ENCODE peak calls at places on chromosomes 5 and 9, in eight cellular contexts. J is fibroblast of pulmonary artery, H is fibroblast of the aortic adventitia, K is colonic mucosa, O is PC-3, Q is adrenal gland, N is cardiac muscle cell, S is tibial nerve. E is an unnamed sample.

GRCh38 chr5:65209341-65209740 is 272.4 kb downstream of the ADAMTS6 start:
- DNase-seq in J (peak; percentile 86), H (peak; percentile 86), K (no peak), O (peak; percentile 84), Q (no peak), N (no peak), S (no peak), E (no peak)

GRCh38 chr9:1939466-1939865 is 75.7 kb upstream of the SMARCA2 start:
- DNase-seq in J (no peak), H (no peak), K (no peak), O (no peak), Q (no peak), N (no peak), S (no peak), E (no peak)

GRCh38 chr5:56340196-56340980 is 107.3 kb upstream of the ANKRD55 start:
- DNase-seq in J (peak; percentile 58), H (no peak), K (no peak), O (no peak), Q (no peak), N (no peak), S (no peak), E (no peak)

GRCh38 chr5:15850939-15851341 is 328.7 kb downstream of the MARCHF11 start:
- DNase-seq in J (peak; percentile 31), H (peak; percentile 32), K (no peak), O (no peak), Q (no peak), N (no peak), S (no peak), E (no peak)

GRCh38 chr9:125564641-125565040 is 142.4 kb downstream of the MAPKAP1 start:
- DNase-seq in J (no peak), H (no peak), K (no peak), O (no peak), Q (no peak), N (no peak), S (no peak), E (no peak)

GRCh38 chr5:113060410-113061025 is 83.9 kb downstream of the DCP2 start:
- DNase-seq in J (no peak), H (no peak), K (no peak), O (no peak), Q (no peak), N (no peak), S (no peak), E (no peak)

GRCh38 chr9:136052433-136052880 is 42.6 kb downstream of the NACC2 start:
- DNase-seq in J (peak; percentile 12), H (no peak), K (peak; percentile 39), O (peak; percentile 33), Q (no peak), N (peak; percentile 23), S (no peak), E (no peak)

GRCh38 chr5:82334856-82335255 is 56.7 kb upstream of the RPS23 start:
- DNase-seq in J (peak; percentile 90), H (peak; percentile 97), K (no peak), O (no peak), Q (no peak), N (peak; percentile 91), S (no peak), E (no peak)

GRCh38 chr5:149411738-149412519 is 32.8 kb upstream of the IL17B start:
- DNase-seq in J (no peak), H (no peak), K (no peak), O (no peak), Q (no peak), N (no peak), S (no peak), E (no peak)

GRCh38 chr5:149410721-149411432 is 31.8 kb upstream of the IL17B start:
- DNase-seq in J (no peak), H (no peak), K (no peak), O (no peak), Q (no peak), N (no peak), S (no peak), E (no peak)

GRCh38 chr5:149409268-149409948 is 30.3 kb upstream of the IL17B start:
- DNase-seq in J (no peak), H (no peak), K (no peak), O (no peak), Q (no peak), N (no peak), S (no peak), E (no peak)

GRCh38 chr5:149408252-149409099 is 29.4 kb upstream of the IL17B start:
- DNase-seq in J (no peak), H (no peak), K (no peak), O (no peak), Q (no peak), N (no peak), S (no peak), E (no peak)

DNA sequence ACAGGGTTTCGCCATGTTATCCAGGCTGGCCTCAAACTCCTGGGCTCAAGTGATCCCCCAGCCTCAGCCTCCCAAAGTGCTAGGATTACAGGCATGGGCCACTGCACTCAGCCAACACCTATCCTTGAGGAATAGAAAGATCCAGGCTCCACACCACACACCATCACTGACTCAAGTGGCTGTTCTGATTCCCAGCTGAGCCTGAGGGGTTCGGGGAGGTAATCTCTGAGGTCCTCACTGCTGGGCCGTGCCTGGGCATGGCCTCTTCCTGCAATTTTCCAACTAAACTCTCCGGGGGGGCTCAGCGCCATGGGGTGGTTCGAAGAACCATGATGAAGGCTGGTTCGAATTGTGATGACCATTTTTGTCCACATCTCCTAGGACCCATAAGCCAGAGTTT is 31.0 kb upstream of the IL17B start:
- DNase-seq in J (no peak), H (no peak), K (no peak), O (no peak), Q (no peak), N (no peak), S (no peak), E (no peak)
- H3K4me3 ChIP-seq in J (peak overlapping the region; percentile 4), H (peak overlapping the region; percentile 37), K (peak overlapping the region; percentile 35), O (no peak overlapping the region), Q (no peak overlapping the region), N (no peak overlapping the region), S (peak overlapping the region; percentile 30), E (no peak overlapping the region)

GRCh38 chr9:4739587-4740372 is 1.2 kb downstream of the AK3 start:
- DNase-seq in J (peak; percentile 24), H (peak; percentile 54), K (peak; percentile 37), O (peak; percentile 4), Q (no peak), N (no peak), S (no peak), E (no peak)

GRCh38 chr9:4741365-4742031 is 496 bp upstream of the AK3 start:
- DNase-seq in J (peak; percentile 11), H (peak; percentile 21), K (peak; percentile 80), O (peak; percentile 18), Q (peak; percentile 57), N (peak; percentile 54), S (no peak), E (no peak)

GRCh38 chr9:4742246-4742645 is 1.2 kb upstream of the AK3 start:
- DNase-seq in J (no peak), H (no peak), K (no peak), O (peak; percentile 24), Q (no peak), N (no peak), S (no peak), E (no peak)

GRCh38 chr9:4740373-4740622 is 704 bp downstream of the AK3 start:
- DNase-seq in J (peak; percentile 31), H (no peak), K (no peak), O (peak; percentile 27), Q (no peak), N (no peak), S (no peak), E (no peak)

DNA sequence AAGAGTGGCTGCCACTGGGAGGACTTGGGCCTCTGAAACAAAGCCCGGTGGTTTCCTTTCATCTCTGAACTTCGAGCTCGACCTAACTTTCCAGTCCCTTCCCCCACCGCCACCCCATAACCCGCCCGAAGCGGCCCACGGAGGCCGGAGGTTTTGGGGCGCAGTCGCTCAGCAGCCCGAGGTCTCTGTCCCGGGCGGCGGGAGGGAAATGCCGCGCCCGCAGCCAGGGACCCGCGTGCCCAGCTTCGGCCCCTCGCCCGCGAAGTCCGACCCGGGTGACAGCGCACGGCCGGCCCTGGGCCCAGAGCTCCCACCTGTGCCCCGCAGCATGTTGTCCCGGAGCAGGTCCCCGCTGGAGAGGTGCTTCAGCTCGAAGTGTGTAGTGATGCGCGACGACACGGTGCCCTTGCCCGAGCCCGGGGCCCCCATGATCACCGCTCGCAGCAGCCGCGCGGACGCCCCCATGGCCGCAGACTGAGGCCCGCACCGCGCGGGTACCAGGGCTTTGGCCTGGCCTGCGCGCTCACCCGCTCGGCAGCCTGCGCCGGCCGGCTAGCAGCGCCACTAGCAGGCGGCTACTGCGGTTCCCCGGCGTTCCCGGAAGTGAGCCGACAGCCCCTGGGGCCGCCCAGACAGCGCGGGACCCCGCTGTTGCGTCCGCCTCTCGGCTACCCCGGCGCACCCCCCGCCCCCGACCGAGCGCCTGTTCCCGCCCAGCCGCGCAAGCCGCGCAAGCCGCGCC is at the start of gene AK3:
- DNase-seq in J (peak; percentile 82), H (peak; percentile 79), K (peak; percentile 88), O (peak; percentile 72), Q (peak; percentile 90), N (peak; percentile 95), S (peak; percentile 61), E (no peak)
- TF ChIP-seq CTCF in J (peak; percentile 9), H (peak; percentile 9), K (no peak), O (no peak), Q (no peak), N (peak; percentile 26), S (no peak), E (peak; percentile 57)

GRCh38 chr9:130835441-130836298 is 616 bp downstream of the ABL1 start:
- DNase-seq in J (peak; percentile 50), H (peak; percentile 68), K (no peak), O (no peak), Q (peak; percentile 53), N (peak; percentile 78), S (no peak), E (no peak)

GRCh38 chr9:130837002-130837511 is 2.0 kb downstream of the ABL1 start:
- DNase-seq in J (peak; percentile 72), H (peak; percentile 92), K (peak; percentile 51), O (no peak), Q (no peak), N (no peak), S (no peak), E (no peak)

GRCh38 chr9:130834371-130835311 is at the start of gene ABL1:
- DNase-seq in J (peak; percentile 88), H (peak; percentile 83), K (peak; percentile 80), O (peak; percentile 61), Q (peak; percentile 68), N (peak; percentile 82), S (peak; percentile 57), E (no peak)

GRCh38 chr9:130839237-130840111 is 4.4 kb downstream of the ABL1 start:
- DNase-seq in J (no peak), H (no peak), K (no peak), O (no peak), Q (no peak), N (no peak), S (no peak), E (no peak)

GRCh38 chr9:130837644-130838043 is 2.6 kb downstream of the ABL1 start:
- DNase-seq in J (no peak), H (no peak), K (no peak), O (no peak), Q (no peak), N (no peak), S (no peak), E (no peak)
- H3K4me3 ChIP-seq in J (peak overlapping the region; percentile 93), H (peak overlapping the region; percentile 84), K (no peak overlapping the region), O (peak overlapping the region; percentile 73), Q (no peak overlapping the region), N (peak overlapping the region; percentile 81), S (peak overlapping the region; percentile 15), E (no peak overlapping the region)

DNA sequence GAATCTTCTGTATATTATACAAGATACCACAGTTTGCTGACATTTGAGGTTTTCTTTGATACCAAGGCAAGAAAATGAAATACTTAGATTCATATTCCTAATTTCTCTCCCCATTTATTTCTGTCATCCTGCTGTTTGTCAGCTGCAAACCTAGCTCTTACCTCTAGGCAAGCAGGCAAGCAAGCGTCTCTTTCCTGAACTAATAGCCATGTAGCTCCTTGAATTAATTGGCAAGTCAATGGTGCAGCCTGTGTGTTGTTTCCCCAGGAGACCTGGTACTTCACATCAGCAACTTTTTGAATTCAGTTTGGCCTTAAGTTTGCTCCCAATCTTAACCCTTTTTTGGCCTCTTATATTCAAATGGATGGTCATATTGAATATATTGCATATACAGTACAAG is 573.6 kb upstream of the ARRDC3 start:
- DNase-seq in J (no peak), H (no peak), K (no peak), O (no peak), Q (no peak), N (peak; percentile 18), S (no peak), E (no peak)
- TF ChIP-seq CTCF in J (no peak), H (no peak), K (no peak), O (no peak), Q (no peak), N (no peak), S (no peak), E (no peak)